ENCODE peak calls at places on chromosome 6, in ten cellular contexts. E is activated naive CD4-positive, alpha-beta T cell treated with Interleukin-2 at 50 U/mL for 16 hours; O is HEK293T; J is neuronal stem cell; F is T-helper 2 cell; Y is AG20443; M is MV-4-11; W is sigmoid colon; G is progenitor cell of endocrine pancreas; C is psoas muscle. X is an unnamed sample.

GRCh38 chr6:38713812-38714211 is 1.3 kb upstream of the DNAH8 start:
- DNase-seq in W (no peak), F (peak), C (no peak), J (no peak), M (peak), O (no peak), Y (no peak), G (no peak), E (peak), X (no peak)

GRCh38 chr6:61755739-61756138 is 530.3 kb downstream of the KHDRBS2 start:
- DNase-seq in C (no peak), F (no peak), G (no peak), E (no peak), Y (no peak), W (no peak), J (no peak), M (no peak), O (no peak), X (no peak)

GRCh38 chr6:167588181-167588919 is 238.4 kb upstream of the AFDN start:
- DNase-seq in C (no peak), O (no peak), G (no peak), F (no peak), Y (no peak), E (no peak), M (no peak), W (peak), J (no peak), X (no peak)

GRCh38 chr6:7048859-7049258 is 58.9 kb upstream of the RREB1 start:
- DNase-seq in O (no peak), E (no peak), J (no peak), G (no peak), M (peak), F (no peak), C (no peak), Y (no peak), W (no peak), X (no peak)

GRCh38 chr6:50030777-50031562 is 9.2 kb upstream of the DEFB110 start:
- DNase-seq in M (no peak), C (no peak), F (no peak), Y (peak), G (no peak), O (peak), J (peak), W (no peak), E (no peak), X (no peak)

GRCh38 chr6:55758156-55758942 is 117.0 kb downstream of the BMP5 start:
- DNase-seq in M (no peak), Y (peak), C (no peak), W (no peak), O (no peak), J (no peak), F (no peak), E (no peak), G (no peak), X (no peak)

GRCh38 chr6:25898289-25898977 is 24.4 kb upstream of the SLC17A3 start:
- DNase-seq in C (no peak), E (no peak), O (no peak), M (no peak), J (no peak), G (no peak), F (no peak), Y (no peak), W (no peak), X (no peak)

GRCh38 chr6:42255050-42255449 is 37.4 kb upstream of the MRPS10 start:
- DNase-seq in G (no peak), E (no peak), O (no peak), F (no peak), Y (peak), J (no peak), W (no peak), M (no peak), C (no peak), X (no peak)

GRCh38 chr6:151067684-151068596 is 171.8 kb upstream of the AKAP12 start:
- DNase-seq in O (no peak), Y (peak), E (no peak), C (peak), F (no peak), G (no peak), W (peak), J (no peak), M (no peak), X (peak)

GRCh38 chr6:35082046-35082732 is 59.0 kb downstream of the TCP11 start:
- DNase-seq in O (no peak), W (peak), G (no peak), Y (no peak), M (no peak), C (no peak), F (no peak), E (no peak), J (no peak), X (peak)